ENCODE peak calls at places on chromosomes 7 and 10, in eight cellular contexts. Y is neural progenitor cell, I is heart left ventricle, Q is thoracic aorta, J is hepatocyte, T is left lung, Z is suprapubic skin, D is fibroblast of lung. X is an unnamed sample.

GRCh38 chr7:51315393-51316261 is 982 bp downstream of the COBL start:
- DNase-seq in Y (peak), I (peak), Q (no peak), J (peak), T (no peak), Z (no peak), D (peak), X (no peak)

GRCh38 chr10:127756264-127756663 is 19.3 kb downstream of the FOXI2 start:
- DNase-seq in Y (no peak), I (no peak), Q (no peak), J (no peak), T (no peak), Z (no peak), D (no peak), X (no peak)

GRCh38 chr7:94276046-94276445 is 118.6 kb upstream of the COL1A2 start:
- DNase-seq in Y (no peak), I (no peak), Q (no peak), J (no peak), T (no peak), Z (no peak), D (no peak), X (no peak)

GRCh38 chr10:95445837-95446347 is 115.3 kb downstream of the SORBS1 start:
- DNase-seq in Y (peak), I (no peak), Q (peak), J (peak), T (peak), Z (no peak), D (peak), X (no peak)

GRCh38 chr10:35813219-35813618 is 171.1 kb upstream of the FZD8 start:
- DNase-seq in Y (no peak), I (no peak), Q (no peak), J (no peak), T (no peak), Z (no peak), D (no peak), X (no peak)

GRCh38 chr7:92830532-92831110 is 5.8 kb downstream of the CDK6 start:
- DNase-seq in Y (no peak), I (no peak), Q (no peak), J (no peak), T (no peak), Z (no peak), D (peak), X (no peak)

GRCh38 chr7:93178213-93178612 is 30.0 kb upstream of the SAMD9L start:
- DNase-seq in Y (no peak), I (no peak), Q (no peak), J (no peak), T (no peak), Z (no peak), D (no peak), X (no peak)

GRCh38 chr7:52502281-52502680 is 533.2 kb upstream of the POM121L12 start:
- DNase-seq in Y (no peak), I (no peak), Q (no peak), J (no peak), T (no peak), Z (no peak), D (no peak), X (no peak)

GRCh38 chr10:22437620-22438588 is 92.6 kb downstream of the SPAG6 start:
- DNase-seq in Y (peak), I (no peak), Q (no peak), J (peak), T (peak), Z (no peak), D (peak), X (no peak)

GRCh38 chr7:159094030-159094740 is 50.5 kb downstream of the VIPR2 start:
- DNase-seq in Y (no peak), I (no peak), Q (no peak), J (no peak), T (no peak), Z (peak), D (no peak), X (no peak)

GRCh38 chr7:35736725-35737124 is 41.8 kb upstream of the HERPUD2 start:
- DNase-seq in Y (no peak), I (no peak), Q (no peak), J (peak), T (no peak), Z (no peak), D (peak), X (no peak)

GRCh38 chr7:128783143-128783799 is 7.7 kb upstream of the OPN1SW start:
- DNase-seq in Y (peak), I (peak), Q (peak), J (peak), T (peak), Z (no peak), D (peak), X (peak)

GRCh38 chr10:127813290-127813689 is 76.3 kb downstream of the FOXI2 start:
- DNase-seq in Y (peak), I (no peak), Q (no peak), J (no peak), T (no peak), Z (no peak), D (no peak), X (no peak)

GRCh38 chr10:78385599-78385998 is 351.9 kb downstream of the RPS24 start:
- DNase-seq in Y (no peak), I (no peak), Q (no peak), J (no peak), T (no peak), Z (no peak), D (no peak), X (no peak)

GRCh38 chr7:26614503-26614902 is 249.9 kb downstream of the SKAP2 start:
- DNase-seq in Y (no peak), I (no peak), Q (no peak), J (no peak), T (no peak), Z (no peak), D (no peak), X (no peak)
- H3K4me3 ChIP-seq in Y (no peak), I (no peak), Q (no peak), J (no peak), T (no peak), Z (no peak), D (no peak), X (no peak)

GRCh38 chr10:101535949-101536348 is 52.1 kb downstream of the POLL start:
- DNase-seq in Y (no peak), I (no peak), Q (no peak), J (no peak), T (no peak), Z (no peak), D (no peak), X (no peak)

GRCh38 chr10:101538481-101538880 is 49.6 kb downstream of the POLL start:
- DNase-seq in Y (no peak), I (no peak), Q (no peak), J (no peak), T (no peak), Z (no peak), D (no peak), X (no peak)

GRCh38 chr10:101536800-101537199 is 51.3 kb downstream of the POLL start:
- DNase-seq in Y (peak), I (no peak), Q (no peak), J (no peak), T (no peak), Z (no peak), D (no peak), X (no peak)
- TF ChIP-seq CTCF in Y (peak), I (peak), Q (peak), J (no peak), T (peak), Z (no peak), D (peak), X (peak)

GRCh38 chr7:157851501-157852067 is 514.8 kb downstream of the DNAJB6 start:
- DNase-seq in Y (peak), I (peak), Q (no peak), J (peak), T (peak), Z (no peak), D (peak), X (no peak)

GRCh38 chr7:157853789-157854065 is 516.9 kb downstream of the DNAJB6 start:
- DNase-seq in Y (no peak), I (no peak), Q (no peak), J (no peak), T (no peak), Z (no peak), D (no peak), X (no peak)

GRCh38 chr7:157855016-157855415 is 518.2 kb downstream of the DNAJB6 start:
- DNase-seq in Y (no peak), I (peak), Q (no peak), J (no peak), T (no peak), Z (no peak), D (no peak), X (no peak)

GRCh38 chr7:157854066-157854891 is 517.5 kb downstream of the DNAJB6 start:
- DNase-seq in Y (no peak), I (peak), Q (no peak), J (no peak), T (peak), Z (no peak), D (no peak), X (no peak)

DNA sequence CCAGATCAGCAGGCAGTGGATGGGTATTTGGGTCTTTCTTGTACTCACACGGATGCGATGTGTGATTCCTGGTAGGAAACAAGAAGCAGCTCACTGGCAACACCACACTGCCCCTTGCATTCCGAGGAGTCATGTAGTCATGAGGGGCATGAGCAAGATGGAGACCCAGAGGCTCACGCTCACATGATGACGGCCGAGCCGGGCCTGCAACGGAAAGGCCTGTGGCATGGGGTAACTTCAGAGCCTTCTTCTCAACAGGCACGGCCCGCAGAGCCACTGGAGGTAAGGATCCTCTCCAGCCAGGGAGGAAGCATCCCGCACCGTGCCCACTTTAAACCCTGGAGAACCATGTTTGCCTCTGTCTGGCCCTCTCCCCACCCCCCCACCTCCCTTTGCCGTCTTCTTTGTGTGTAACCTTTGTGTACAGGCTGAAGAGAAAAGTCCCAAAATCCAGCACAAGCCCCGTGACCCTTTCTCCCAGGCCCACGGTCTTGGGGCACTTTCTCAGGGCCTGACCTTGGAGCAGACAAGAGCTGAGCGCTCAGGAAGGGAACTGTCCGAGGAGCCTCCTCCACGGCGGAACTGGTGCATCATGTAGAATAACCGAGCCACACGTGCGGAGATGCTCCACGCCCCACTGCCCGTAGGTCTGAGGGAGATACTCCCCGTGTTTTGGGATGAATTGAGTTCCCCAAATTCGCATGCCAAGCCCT is 516.4 kb downstream of the DNAJB6 start:
- DNase-seq in Y (no peak), I (peak), Q (no peak), J (no peak), T (no peak), Z (no peak), D (no peak), X (no peak)
- H3K27ac ChIP-seq in Y (no peak), I (no peak), Q (no peak), J (no peak), T (peak), Z (no peak), D (no peak), X (no peak)

GRCh38 chr10:112498806-112499205 is 51.8 kb downstream of the VTI1A start:
- DNase-seq in Y (no peak), I (no peak), Q (no peak), J (no peak), T (no peak), Z (no peak), D (no peak), X (no peak)

GRCh38 chr10:112497347-112497950 is 50.4 kb downstream of the VTI1A start:
- DNase-seq in Y (no peak), I (no peak), Q (no peak), J (no peak), T (no peak), Z (no peak), D (peak), X (no peak)

GRCh38 chr10:112503643-112504042 is 56.6 kb downstream of the VTI1A start:
- DNase-seq in Y (no peak), I (no peak), Q (no peak), J (no peak), T (no peak), Z (no peak), D (no peak), X (no peak)

GRCh38 chr10:112507988-112508387 is 61.0 kb downstream of the VTI1A start:
- DNase-seq in Y (no peak), I (no peak), Q (no peak), J (no peak), T (no peak), Z (no peak), D (no peak), X (no peak)

GRCh38 chr10:112502536-112502935 is 55.5 kb downstream of the VTI1A start:
- DNase-seq in Y (no peak), I (no peak), Q (no peak), J (no peak), T (no peak), Z (no peak), D (no peak), X (no peak)
- H3K4me3 ChIP-seq in Y (no peak), I (no peak), Q (no peak), J (no peak), T (no peak), Z (no peak), D (no peak), X (no peak)

GRCh38 chr10:84613336-84614021 is 285.1 kb downstream of the CCSER2 start:
- DNase-seq in Y (peak), I (no peak), Q (no peak), J (peak), T (no peak), Z (no peak), D (peak), X (peak)
- TF ChIP-seq CTCF in Y (peak), I (peak), Q (no peak), J (peak), T (peak), Z (no peak), D (no peak), X (peak)

DNA sequence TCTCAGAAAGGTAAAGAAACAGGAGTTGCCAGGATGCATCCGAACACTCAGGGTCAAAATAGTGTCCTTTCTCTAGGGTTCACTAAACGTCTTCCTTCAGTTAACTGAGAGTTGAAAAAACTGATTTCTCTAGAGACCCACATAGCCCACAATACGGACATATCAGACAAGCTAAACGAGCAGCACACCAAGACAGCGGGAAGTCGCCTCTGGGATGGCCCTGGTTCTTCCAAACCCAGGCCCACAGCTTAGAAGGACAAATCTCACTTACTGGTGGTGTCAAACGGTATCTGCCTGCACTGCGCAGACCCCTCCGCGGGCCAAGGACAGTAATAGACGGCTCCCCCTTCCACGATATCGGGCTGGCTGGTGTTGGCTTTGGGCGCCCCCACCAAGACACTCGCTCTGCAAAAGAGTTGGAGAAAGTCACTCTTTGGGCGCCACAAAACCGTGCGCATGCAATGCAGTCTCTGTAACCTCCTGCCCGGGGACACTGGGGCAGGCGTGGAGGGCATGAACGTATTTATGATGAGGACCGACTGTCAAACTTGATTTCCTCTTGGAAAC is 1.1 kb downstream of the ITGA8 start:
- DNase-seq in Y (no peak), I (no peak), Q (no peak), J (no peak), T (no peak), Z (no peak), D (no peak), X (no peak)
- H3K27ac ChIP-seq in Y (no peak), I (no peak), Q (peak), J (peak), T (no peak), Z (no peak), D (no peak), X (no peak)

GRCh38 chr10:11162828-11163599 is 145.3 kb downstream of the CELF2 start:
- DNase-seq in Y (no peak), I (peak), Q (no peak), J (no peak), T (peak), Z (no peak), D (no peak), X (peak)

GRCh38 chr10:11164806-11165590 is 147.3 kb downstream of the CELF2 start:
- DNase-seq in Y (peak), I (peak), Q (peak), J (peak), T (peak), Z (peak), D (peak), X (peak)

GRCh38 chr10:11165591-11166543 is 148.2 kb downstream of the CELF2 start:
- DNase-seq in Y (peak), I (peak), Q (no peak), J (peak), T (no peak), Z (no peak), D (peak), X (no peak)

GRCh38 chr10:11161910-11162309 is 144.2 kb downstream of the CELF2 start:
- DNase-seq in Y (no peak), I (no peak), Q (no peak), J (no peak), T (no peak), Z (no peak), D (no peak), X (no peak)

DNA sequence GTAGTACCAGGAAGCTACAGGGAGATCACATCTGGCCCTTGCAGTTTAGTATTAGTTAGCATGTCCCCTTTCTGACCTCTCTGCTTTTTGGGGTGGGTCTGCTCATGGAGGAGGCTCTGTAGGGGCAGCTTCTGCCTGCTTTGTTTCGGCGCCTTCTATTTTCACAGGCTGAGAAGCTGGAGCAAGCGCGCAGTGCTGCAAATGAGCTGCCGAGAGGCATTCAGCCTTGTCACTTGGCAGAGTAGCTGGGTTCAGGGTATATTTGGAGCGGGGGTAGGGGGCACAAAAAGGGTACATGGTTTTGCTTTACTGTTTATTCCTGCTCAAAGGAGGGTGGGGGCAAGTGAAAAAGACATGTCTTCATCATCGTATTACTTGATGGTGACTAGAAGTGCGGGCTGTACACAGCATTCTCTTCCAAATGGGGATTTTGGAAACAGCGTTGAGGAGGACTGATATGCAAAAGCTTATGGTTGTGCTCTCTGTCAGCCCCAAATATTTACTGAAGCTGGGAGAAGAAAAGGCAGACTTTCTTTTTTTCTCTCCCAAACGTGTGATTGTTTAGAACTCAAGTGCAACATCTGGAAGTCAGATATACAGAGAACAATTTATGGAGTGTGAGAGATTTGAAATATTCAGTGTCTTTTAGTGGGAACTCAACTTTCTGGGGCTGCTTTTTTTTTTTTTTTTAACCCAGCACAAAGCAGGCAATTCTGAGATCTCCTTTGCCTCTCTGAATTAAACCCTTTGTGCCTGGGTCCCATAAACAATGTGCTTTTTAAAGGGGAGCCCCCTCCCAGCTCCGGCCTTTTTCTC is 146.5 kb downstream of the CELF2 start:
- DNase-seq in Y (peak), I (no peak), Q (no peak), J (no peak), T (no peak), Z (no peak), D (no peak), X (no peak)
- H3K4me3 ChIP-seq in Y (peak), I (peak), Q (peak), J (no peak), T (no peak), Z (peak), D (peak), X (peak)

GRCh38 chr10:50279489-50279888 is 28.2 kb upstream of the ASAH2 start:
- DNase-seq in Y (peak), I (no peak), Q (no peak), J (peak), T (no peak), Z (no peak), D (no peak), X (no peak)

GRCh38 chr10:50275650-50276235 is 24.4 kb upstream of the ASAH2 start:
- DNase-seq in Y (peak), I (no peak), Q (no peak), J (peak), T (no peak), Z (no peak), D (no peak), X (no peak)

GRCh38 chr10:50281210-50281966 is 30.1 kb upstream of the ASAH2 start:
- DNase-seq in Y (no peak), I (no peak), Q (no peak), J (no peak), T (no peak), Z (no peak), D (no peak), X (no peak)

GRCh38 chr10:50281967-50282522 is 30.7 kb upstream of the ASAH2 start:
- DNase-seq in Y (no peak), I (no peak), Q (no peak), J (no peak), T (no peak), Z (no peak), D (no peak), X (no peak)

DNA sequence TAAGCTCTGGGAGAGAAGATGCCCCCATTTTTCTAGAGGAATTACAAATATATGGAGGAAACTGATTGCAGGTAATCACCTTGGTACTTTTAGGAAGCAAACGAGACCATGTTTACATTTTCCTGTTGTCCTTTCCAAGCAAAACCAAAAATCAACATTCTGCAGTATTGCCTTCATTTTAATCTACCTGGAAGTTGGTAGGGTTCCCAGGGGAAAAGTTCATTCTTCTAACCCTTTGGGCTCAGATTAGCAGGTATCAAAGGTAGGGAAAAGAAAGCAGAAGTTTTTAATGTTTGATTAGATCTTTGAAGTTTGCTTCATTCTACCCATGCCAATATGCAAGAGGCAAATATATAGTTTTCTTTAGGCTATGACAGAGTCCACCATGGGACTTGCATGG is 28.7 kb upstream of the ASAH2 start:
- DNase-seq in Y (no peak), I (no peak), Q (no peak), J (no peak), T (no peak), Z (no peak), D (no peak), X (no peak)
- TF ChIP-seq CTCF in Y (no peak), I (no peak), Q (no peak), J (no peak), T (no peak), Z (no peak), D (no peak), X (no peak)

DNA sequence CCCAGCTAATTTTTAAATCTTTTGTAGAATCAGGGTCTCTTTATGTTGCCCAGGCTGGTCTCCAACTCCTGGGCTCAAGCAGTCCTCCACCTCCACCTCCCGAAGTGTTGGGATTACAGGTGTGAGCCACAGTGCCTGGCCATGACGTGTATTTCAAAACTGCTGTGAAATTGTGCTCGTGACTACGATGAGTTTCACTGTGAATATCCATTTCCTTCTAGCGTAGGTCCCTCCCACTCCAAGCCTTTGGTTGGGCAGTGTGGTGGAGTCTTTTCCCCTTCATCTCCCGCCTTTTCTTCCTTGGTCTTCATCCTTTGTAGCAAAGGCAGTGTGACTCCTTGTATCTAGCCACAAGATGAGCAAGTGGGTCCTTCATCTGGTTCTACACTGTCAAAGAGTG is 56.2 kb downstream of the CUL1 start:
- DNase-seq in Y (no peak), I (no peak), Q (no peak), J (no peak), T (no peak), Z (no peak), D (no peak), X (no peak)
- H3K27ac ChIP-seq in Y (no peak), I (no peak), Q (no peak), J (no peak), T (no peak), Z (no peak), D (no peak), X (no peak)